ENCODE peak calls at places on chromosomes 11 and 22, in eight cellular contexts. S is CD8-positive, alpha-beta T cell; H is AG04450; A is hippocampal formation; P is pancreas; X is lung microvascular endothelial cell; Y is lung; M is kidney epithelial cell. D is an unnamed sample.

GRCh38 chr11:8963569-8964323 is 496 bp downstream of the TMEM9B start:
- DNase-seq in S (peak; percentile 80), A (no peak), P (peak; percentile 89), H (no peak), M (peak; percentile 43), X (peak; percentile 67), Y (peak; percentile 87), D (peak; percentile 85)

GRCh38 chr22:25021976-25022711 is 69.6 kb downstream of the KIAA1671 start:
- DNase-seq in Y (no peak), P (peak; percentile 80), X (no peak), M (no peak), A (no peak), S (no peak), H (no peak), D (no peak)

GRCh38 chr22:26707581-26707980 is 50.2 kb downstream of the MIAT start:
- DNase-seq in S (no peak), P (no peak), Y (no peak), H (no peak), X (no peak), A (no peak), M (peak; percentile 18), D (no peak)

GRCh38 chr11:77959434-77959833 is 35.0 kb downstream of the INTS4 start:
- DNase-seq in X (no peak), A (no peak), S (no peak), M (no peak), P (no peak), Y (no peak), H (no peak), D (no peak)

GRCh38 chr11:86548278-86548917 is 124.0 kb downstream of the ME3 start:
- DNase-seq in A (no peak), P (no peak), X (no peak), H (no peak), M (no peak), S (no peak), Y (no peak), D (no peak)

GRCh38 chr11:121762820-121763219 is 310.1 kb upstream of the SORL1-AS1 start:
- DNase-seq in S (no peak), A (no peak), M (no peak), H (no peak), Y (no peak), X (no peak), P (peak; percentile 8), D (no peak)

GRCh38 chr11:102592634-102593581 is 32.2 kb downstream of the MMP20 start:
- DNase-seq in P (no peak), A (no peak), X (peak; percentile 64), S (no peak), H (no peak), Y (no peak), M (no peak), D (no peak)

GRCh38 chr11:45354976-45355705 is 69.0 kb upstream of the SYT13 start:
- DNase-seq in X (peak; percentile 46), S (peak; percentile 89), H (no peak), A (peak; percentile 60), P (peak; percentile 90), Y (peak; percentile 85), M (peak; percentile 34), D (peak; percentile 88)

GRCh38 chr11:126607374-126607773 is 251.9 kb downstream of the ST3GAL4 start:
- DNase-seq in X (peak; percentile 33), Y (no peak), M (no peak), H (peak; percentile 42), P (peak; percentile 76), S (no peak), A (peak; percentile 57), D (no peak)

GRCh38 chr11:10267821-10268220 is 26.2 kb downstream of the SBF2 start:
- DNase-seq in S (no peak), Y (no peak), H (no peak), X (no peak), P (no peak), A (no peak), M (no peak), D (no peak)

GRCh38 chr11:95520765-95521542 is 268.6 kb downstream of the FAM76B start:
- DNase-seq in M (peak; percentile 67), P (no peak), S (no peak), H (no peak), Y (no peak), X (no peak), A (no peak), D (no peak)

GRCh38 chr11:28826807-28827206 is 718.6 kb downstream of the METTL15 start:
- DNase-seq in X (no peak), P (no peak), S (no peak), A (no peak), H (no peak), M (no peak), Y (no peak), D (no peak)

GRCh38 chr22:31490496-31490925 is 869 bp upstream of the EIF4ENIF1 start:
- DNase-seq in P (peak; percentile 38), H (peak; percentile 36), S (peak; percentile 56), Y (peak; percentile 69), A (peak; percentile 31), X (peak; percentile 70), M (no peak), D (peak; percentile 83)

GRCh38 chr11:6567371-6567745 is 36.1 kb downstream of the RRP8 start:
- DNase-seq in A (no peak), P (no peak), M (no peak), X (no peak), Y (no peak), S (no peak), H (no peak), D (no peak)

GRCh38 chr11:27705873-27706820 is 5.9 kb upstream of the BDNF start:
- DNase-seq in S (no peak), H (no peak), P (no peak), Y (no peak), A (no peak), M (no peak), X (peak; percentile 29), D (no peak)

GRCh38 chr11:47329431-47329993 is 23.0 kb downstream of the MYBPC3 start:
- DNase-seq in M (no peak), X (peak; percentile 23), P (no peak), S (no peak), A (no peak), H (no peak), Y (no peak), D (no peak)

GRCh38 chr11:14254533-14255530 is 104.2 kb downstream of the RRAS2 start:
- DNase-seq in A (no peak), P (no peak), S (no peak), M (no peak), X (no peak), Y (no peak), H (no peak), D (no peak)

GRCh38 chr11:64306563-64306875 is 1.2 kb downstream of the ESRRA start:
- DNase-seq in Y (no peak), H (no peak), X (no peak), A (no peak), S (no peak), P (no peak), M (no peak), D (no peak)

GRCh38 chr11:31757245-31757835 is 53.8 kb downstream of the PAX6 start:
- DNase-seq in A (no peak), Y (no peak), X (no peak), H (no peak), P (no peak), S (no peak), M (no peak), D (no peak)